ENCODE peak calls at places on chromosome 17, in five cellular contexts. I, C, U, E and T are unnamed samples.

GRCh38 chr17:29579866-29580771 is 9.3 kb downstream of the GIT1 start:
- DNase-seq in I (peak; percentile 88), C (peak; percentile 52), U (peak; percentile 91), E (no peak), T (peak; percentile 90)

GRCh38 chr17:16074423-16074822 is 74.8 kb downstream of the TTC19 start:
- DNase-seq in I (no peak), C (no peak), U (no peak), E (no peak), T (no peak)

GRCh38 chr17:69828087-69828486 is 246.9 kb upstream of the KCNJ16 start:
- DNase-seq in I (no peak), C (peak; percentile 72), U (no peak), E (no peak), T (no peak)

GRCh38 chr17:37541880-37542675 is 52.4 kb downstream of the DUSP14 start:
- DNase-seq in I (no peak), C (peak; percentile 40), U (no peak), E (no peak), T (no peak)

GRCh38 chr17:75404739-75405364 is 626 bp downstream of the GRB2 start:
- DNase-seq in I (peak; percentile 53), C (no peak), U (peak; percentile 62), E (no peak), T (peak; percentile 38)

GRCh38 chr17:37461668-37462067 is 28.0 kb upstream of the DUSP14 start:
- DNase-seq in I (no peak), C (no peak), U (no peak), E (no peak), T (no peak)

GRCh38 chr17:8740486-8740885 is 4.2 kb downstream of the CCDC42 start:
- DNase-seq in I (peak; percentile 18), C (no peak), U (peak; percentile 89), E (no peak), T (no peak)

GRCh38 chr17:17341452-17341851 is 38.3 kb downstream of the NT5M start:
- DNase-seq in I (no peak), C (no peak), U (no peak), E (no peak), T (no peak)

GRCh38 chr17:17403899-17404576 is 72.8 kb upstream of the MED9 start:
- DNase-seq in I (peak; percentile 45), C (no peak), U (no peak), E (no peak), T (no peak)

GRCh38 chr17:49214665-49215360 is 4.3 kb downstream of the ABI3 start:
- DNase-seq in I (no peak), C (no peak), U (no peak), E (no peak), T (peak; percentile 84)

GRCh38 chr17:36825113-36825955 is 111.9 kb upstream of the LHX1 start:
- DNase-seq in I (no peak), C (no peak), U (no peak), E (no peak), T (no peak)

GRCh38 chr17:47686661-47687327 is 7.2 kb upstream of the TBKBP1 start:
- DNase-seq in I (no peak), C (no peak), U (no peak), E (no peak), T (no peak)

GRCh38 chr17:66520986-66521385 is 218.6 kb downstream of the PRKCA start:
- DNase-seq in I (no peak), C (no peak), U (no peak), E (no peak), T (no peak)

GRCh38 chr17:50290074-50290702 is 15.9 kb downstream of the TMEM92 start:
- DNase-seq in I (peak; percentile 64), C (peak; percentile 99), U (no peak), E (no peak), T (peak; percentile 32)

GRCh38 chr17:78142113-78142861 is 3.9 kb upstream of the C17orf99 start:
- DNase-seq in I (peak; percentile 78), C (peak; percentile 49), U (no peak), E (no peak), T (peak; percentile 91)

GRCh38 chr17:9842057-9842758 is 16.5 kb downstream of the GLP2R start:
- DNase-seq in I (peak; percentile 52), C (peak; percentile 70), U (peak; percentile 26), E (no peak), T (peak; percentile 8)

GRCh38 chr17:47806026-47806912 is 15.3 kb downstream of the OSBPL7 start:
- DNase-seq in I (no peak), C (no peak), U (peak; percentile 17), E (no peak), T (no peak)

GRCh38 chr17:39769974-39770587 is 32.3 kb downstream of the GRB7 start:
- DNase-seq in I (no peak), C (peak; percentile 75), U (no peak), E (no peak), T (no peak)

GRCh38 chr17:68318103-68318991 is 27.1 kb downstream of the ARSG start:
- DNase-seq in I (no peak), C (peak; percentile 62), U (no peak), E (no peak), T (no peak)

GRCh38 chr17:7191571-7192270 is 12.6 kb upstream of the ASGR1 start:
- DNase-seq in I (no peak), C (no peak), U (peak; percentile 94), E (peak; percentile 73), T (peak; percentile 27)

GRCh38 chr17:43839670-43840101 is 6.7 kb upstream of the MPP3 start:
- DNase-seq in I (peak; percentile 82), C (no peak), U (no peak), E (no peak), T (peak; percentile 78)

GRCh38 chr17:19753049-19753444 is 4.9 kb upstream of the ALDH3A1 start:
- DNase-seq in I (peak; percentile 80), C (peak; percentile 73), U (peak; percentile 71), E (no peak), T (peak; percentile 98)

GRCh38 chr17:8222380-8222629 is 11.9 kb upstream of the AURKB start:
- DNase-seq in I (no peak), C (no peak), U (no peak), E (no peak), T (no peak)

GRCh38 chr17:81907219-81908145 is 3.7 kb downstream of the PCYT2 start:
- DNase-seq in I (no peak), C (no peak), U (no peak), E (no peak), T (no peak)

GRCh38 chr17:8479431-8479947 is 43.8 kb downstream of the NDEL1 start:
- DNase-seq in I (no peak), C (peak; percentile 81), U (no peak), E (no peak), T (no peak)

DNA sequence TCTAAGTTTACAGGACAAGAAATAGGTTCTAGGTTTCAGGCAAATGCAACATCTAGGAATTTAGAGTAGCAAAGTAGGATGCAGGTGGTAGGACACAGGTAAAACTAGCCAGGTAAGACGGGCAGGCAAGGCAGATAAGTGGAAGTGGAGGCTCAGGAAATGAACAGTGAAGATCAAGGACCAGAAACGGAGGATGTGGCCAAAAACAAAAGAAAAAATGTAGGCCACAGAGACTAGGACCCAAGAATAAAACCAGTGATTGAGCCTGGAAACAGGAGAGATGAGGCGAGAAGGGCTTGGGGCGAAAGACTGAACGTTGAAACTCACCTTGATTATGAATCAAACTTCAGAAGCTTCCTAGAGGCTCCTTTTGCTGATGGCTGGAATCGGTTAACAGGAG is 24.0 kb downstream of the CPSF4L start:
- DNase-seq in I (no peak), C (no peak), U (no peak), E (no peak), T (no peak)
- H3K9me3 ChIP-seq in I (no peaks in the 10 kb centered on the region), C (no peaks in the 10 kb centered on the region), U (no peaks in the 10 kb centered on the region), E (peaks cover 1% of the 10 kb centered on the region), T (no peaks in the 10 kb centered on the region)

GRCh38 chr17:35742496-35742895 is 10.5 kb downstream of the GAS2L2 start:
- DNase-seq in I (no peak), C (no peak), U (no peak), E (no peak), T (no peak)

GRCh38 chr17:35745246-35745645 is 7.8 kb downstream of the GAS2L2 start:
- DNase-seq in I (no peak), C (no peak), U (no peak), E (no peak), T (no peak)

GRCh38 chr17:35742896-35743477 is 10.1 kb downstream of the GAS2L2 start:
- DNase-seq in I (no peak), C (no peak), U (no peak), E (no peak), T (no peak)

GRCh38 chr17:35744830-35745229 is 8.2 kb downstream of the GAS2L2 start:
- DNase-seq in I (no peak), C (no peak), U (no peak), E (no peak), T (no peak)

DNA sequence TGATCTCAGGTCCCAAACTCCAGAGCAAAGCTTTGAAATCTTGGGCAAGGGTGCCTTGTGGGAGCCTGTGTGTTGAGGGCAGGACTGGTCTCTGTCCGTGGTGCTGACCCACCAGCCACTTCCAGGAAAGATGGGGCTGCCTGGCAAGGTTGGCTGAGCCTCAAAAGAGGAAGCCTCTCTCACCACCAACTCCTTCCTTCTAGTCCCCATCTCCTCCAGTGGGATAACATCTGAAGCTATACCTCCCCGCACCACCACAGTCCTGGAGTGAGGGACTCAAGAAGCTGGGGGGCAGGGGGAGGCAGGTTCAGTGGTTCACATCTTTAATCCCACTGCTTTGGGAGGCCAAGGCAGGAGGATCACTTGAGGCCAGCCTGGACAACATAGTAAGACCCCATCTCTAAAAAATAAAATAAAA is 9.1 kb downstream of the GAS2L2 start:
- DNase-seq in I (no peak), C (no peak), U (peak; percentile 75), E (no peak), T (peak; percentile 43)
- H3K27me3 ChIP-seq in I (peaks cover 49% of the 10 kb centered on the region), C (peaks cover 36% of the 10 kb centered on the region), U (peaks cover 19% of the 10 kb centered on the region), E (peaks cover 12% of the 10 kb centered on the region), T (peaks cover 6% of the 10 kb centered on the region)

GRCh38 chr17:46194393-46195216 is 1.4 kb upstream of the KANSL1 start:
- DNase-seq in I (no peak), C (no peak), U (no peak), E (no peak), T (no peak)
- H3K9me3 ChIP-seq in I (no peaks in the 10 kb centered on the region), C (no peaks in the 10 kb centered on the region), U (no peaks in the 10 kb centered on the region), E (peaks cover 2% of the 10 kb centered on the region), T (no peaks in the 10 kb centered on the region)

DNA sequence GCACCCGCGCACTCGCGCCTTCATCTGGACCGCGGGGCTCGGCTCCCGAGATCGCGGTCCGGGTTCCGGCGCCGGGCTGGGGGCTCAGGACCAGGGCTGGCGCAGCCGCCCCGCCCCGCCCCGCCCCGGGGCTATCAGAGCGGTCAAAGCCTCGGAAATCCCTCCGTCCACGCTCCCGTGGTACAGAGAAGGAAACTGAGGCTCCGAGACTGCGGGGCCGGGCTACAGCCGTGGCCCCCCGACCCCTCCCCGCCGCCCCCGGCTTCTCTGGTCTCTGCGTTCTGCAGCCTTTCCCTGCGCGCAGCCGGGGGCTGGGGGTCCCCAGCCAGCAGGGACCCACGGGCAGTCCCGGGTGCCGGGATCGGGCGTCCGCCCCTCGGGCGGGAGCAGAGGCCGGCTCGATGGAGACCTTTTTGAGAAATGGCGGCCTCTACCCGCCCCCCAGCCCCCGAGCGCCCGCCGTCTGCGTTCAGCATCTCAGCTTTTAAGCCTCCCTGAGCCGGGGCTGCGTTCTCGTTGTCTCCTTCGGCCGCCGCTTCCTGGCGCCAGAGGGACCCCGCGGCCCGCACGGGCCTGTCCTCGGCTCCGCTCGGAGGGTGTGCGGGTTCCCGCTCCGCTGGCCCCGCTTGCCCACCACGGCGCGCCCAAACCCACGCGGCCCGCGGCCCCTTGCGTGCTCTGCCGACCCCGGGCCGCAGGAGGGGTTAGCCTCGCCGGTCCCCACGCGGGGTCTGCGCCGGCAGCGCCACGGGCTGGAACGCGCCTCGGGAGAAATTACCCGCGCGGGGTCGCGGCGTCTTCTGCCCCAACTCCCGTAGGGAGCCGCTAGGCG is 1.5 kb upstream of the NPTX1 start:
- DNase-seq in I (peak; percentile 35), C (no peak), U (peak; percentile 80), E (no peak), T (peak; percentile 20)
- H3K27me3 ChIP-seq in I (peaks cover 100% of the 10 kb centered on the region), C (peaks cover 53% of the 10 kb centered on the region), U (peaks cover 76% of the 10 kb centered on the region), E (peaks cover 98% of the 10 kb centered on the region), T (peaks cover 44% of the 10 kb centered on the region)

GRCh38 chr17:31480904-31481782 is 89.7 kb downstream of the RAB11FIP4 start:
- DNase-seq in I (no peak), C (no peak), U (no peak), E (no peak), T (no peak)
- H3K9me3 ChIP-seq in I (no peaks in the 10 kb centered on the region), C (no peaks in the 10 kb centered on the region), U (no peaks in the 10 kb centered on the region), E (no peaks in the 10 kb centered on the region), T (no peaks in the 10 kb centered on the region)